ENCODE peak calls at places on chromosome 6, in six cellular contexts. E is breast epithelium, D is HFF-Myc, Q is heart left ventricle, A is RWPE1, Y is astrocyte. S is an unnamed sample.

GRCh38 chr6:143531720-143532504 is 20.4 kb upstream of the FUCA2 start:
- DNase-seq in A (no peak), E (no peak), D (no peak), Q (no peak), Y (no peak), S (no peak)

GRCh38 chr6:157089258-157089657 is 234.1 kb downstream of the TMEM242 start:
- DNase-seq in D (no peak), A (no peak), Q (no peak), Y (peak), E (no peak), S (peak)

GRCh38 chr6:131258816-131259476 is 123.7 kb downstream of the AKAP7 start:
- DNase-seq in Y (peak), Q (no peak), E (no peak), D (no peak), A (peak), S (no peak)

GRCh38 chr6:44177691-44178423 is 19.2 kb downstream of the CAPN11 start:
- DNase-seq in Y (peak), D (no peak), Q (peak), A (peak), E (no peak), S (peak)

GRCh38 chr6:10418862-10419748 is 4.2 kb upstream of the TFAP2A start:
- DNase-seq in Q (no peak), Y (peak), D (no peak), A (peak), E (peak), S (no peak)

GRCh38 chr6:131948692-131949614 is 2.2 kb downstream of the CCN2 start:
- DNase-seq in D (no peak), Y (peak), A (no peak), Q (no peak), E (no peak), S (no peak)

GRCh38 chr6:84016029-84016428 is 17.5 kb upstream of the MRAP2 start:
- DNase-seq in A (no peak), E (no peak), Q (no peak), D (no peak), Y (no peak), S (no peak)

GRCh38 chr6:69022991-69023390 is 387.9 kb downstream of the ADGRB3 start:
- DNase-seq in E (no peak), Q (no peak), D (no peak), Y (peak), A (peak), S (no peak)

GRCh38 chr6:9540534-9541126 is 874.2 kb downstream of the TFAP2A start:
- DNase-seq in Y (peak), Q (no peak), A (peak), D (no peak), E (no peak), S (peak)

GRCh38 chr6:28747631-28748157 is 176.1 kb downstream of the TRIM27 start:
- DNase-seq in E (no peak), Y (peak), D (peak), Q (no peak), A (peak), S (peak)

GRCh38 chr6:53673138-53673801 is 7.7 kb upstream of the KLHL31 start:
- DNase-seq in A (peak), D (peak), E (no peak), Y (peak), Q (no peak), S (no peak)

GRCh38 chr6:32198866-32199265 is 6.4 kb upstream of the GPSM3 start:
- DNase-seq in Y (no peak), Q (no peak), A (no peak), E (no peak), D (no peak), S (no peak)

GRCh38 chr6:148175511-148176188 is 167.0 kb upstream of the SASH1 start:
- DNase-seq in Y (no peak), A (no peak), Q (no peak), E (no peak), D (peak), S (no peak)

GRCh38 chr6:16337280-16337975 is 99.0 kb downstream of the GMPR start:
- DNase-seq in A (no peak), Q (peak), D (peak), E (peak), Y (peak), S (peak)

GRCh38 chr6:151068761-151069312 is 170.9 kb upstream of the AKAP12 start:
- DNase-seq in E (no peak), Y (peak), D (no peak), A (no peak), Q (no peak), S (no peak)

GRCh38 chr6:100322886-100323285 is 141.8 kb downstream of the SIM1 start:
- DNase-seq in A (no peak), E (no peak), Y (no peak), Q (no peak), D (no peak), S (no peak)

GRCh38 chr6:43367245-43367984 is 2.0 kb downstream of the ZNF318 start:
- DNase-seq in E (no peak), Q (no peak), Y (no peak), A (no peak), D (no peak), S (no peak)

GRCh38 chr6:1809359-1809988 is 199.8 kb downstream of the FOXC1 start:
- DNase-seq in A (no peak), E (no peak), Q (no peak), Y (no peak), D (no peak), S (no peak)

GRCh38 chr6:20810732-20811111 is 276.5 kb downstream of the CDKAL1 start:
- DNase-seq in E (no peak), D (no peak), A (no peak), Q (no peak), Y (no peak), S (no peak)

GRCh38 chr6:56730663-56731529 is 88.2 kb upstream of the DST start:
- DNase-seq in Q (no peak), E (no peak), D (no peak), A (peak), Y (peak), S (no peak)

GRCh38 chr6:111367393-111368088 is 115.5 kb downstream of the REV3L start:
- DNase-seq in Q (no peak), E (no peak), A (no peak), Y (no peak), D (no peak), S (no peak)

GRCh38 chr6:148530976-148531375 is 188.3 kb downstream of the SASH1 start:
- DNase-seq in Y (peak), Q (no peak), E (no peak), D (no peak), A (no peak), S (no peak)

GRCh38 chr6:38713812-38714211 is 1.3 kb upstream of the DNAH8 start:
- DNase-seq in D (no peak), E (no peak), A (no peak), Q (no peak), Y (no peak), S (no peak)

GRCh38 chr6:88585081-88585692 is 378.2 kb downstream of the RNGTT start:
- DNase-seq in Q (no peak), Y (no peak), D (no peak), E (no peak), A (no peak), S (no peak)

GRCh38 chr6:125533710-125534397 is 215.6 kb upstream of the HEY2 start:
- DNase-seq in A (no peak), Y (no peak), E (no peak), Q (no peak), D (no peak), S (no peak)

GRCh38 chr6:129648819-129649491 is 61.0 kb downstream of the ARHGAP18 start:
- DNase-seq in E (no peak), Q (no peak), A (no peak), Y (no peak), D (no peak), S (no peak)

GRCh38 chr6:73339340-73339739 is 14.7 kb downstream of the DPPA5 start:
- DNase-seq in Q (no peak), D (no peak), A (peak), E (no peak), Y (no peak), S (no peak)

GRCh38 chr6:52731719-52732118 is 31.6 kb downstream of the GSTA2 start:
- DNase-seq in E (no peak), A (no peak), Y (peak), D (no peak), Q (no peak), S (no peak)

GRCh38 chr6:38836585-38836984 is 121.5 kb downstream of the DNAH8 start:
- DNase-seq in A (no peak), Y (no peak), D (no peak), E (no peak), Q (no peak), S (no peak)

GRCh38 chr6:1865585-1865984 is 255.9 kb downstream of the FOXC1 start:
- DNase-seq in Y (no peak), A (no peak), E (no peak), D (no peak), Q (no peak), S (no peak)

GRCh38 chr6:123953920-123954319 is 150.3 kb downstream of the NKAIN2 start:
- DNase-seq in E (no peak), A (peak), Q (no peak), D (no peak), Y (no peak), S (no peak)

GRCh38 chr6:169723991-169724553 is at the start of gene PHF10:
- DNase-seq in Q (peak), E (no peak), D (no peak), Y (no peak), A (peak), S (no peak)

GRCh38 chr6:169723200-169723909 is 945 bp downstream of the PHF10 start:
- DNase-seq in E (peak), Y (peak), A (peak), D (no peak), Q (peak), S (no peak)

GRCh38 chr6:169722362-169723199 is 1.7 kb downstream of the PHF10 start:
- DNase-seq in D (no peak), Y (peak), A (peak), E (peak), Q (peak), S (no peak)

GRCh38 chr6:169719117-169719516 is 5.2 kb downstream of the PHF10 start:
- DNase-seq in Y (peak), E (no peak), A (no peak), Q (no peak), D (no peak), S (no peak)

GRCh38 chr6:169720207-169720855 is 4.0 kb downstream of the PHF10 start:
- DNase-seq in A (no peak), Q (no peak), Y (no peak), E (no peak), D (no peak), S (no peak)
- TF ChIP-seq CTCF in A (no peak), Q (no peak), Y (no peak), E (no peak), D (no peak), S (no peak)

DNA sequence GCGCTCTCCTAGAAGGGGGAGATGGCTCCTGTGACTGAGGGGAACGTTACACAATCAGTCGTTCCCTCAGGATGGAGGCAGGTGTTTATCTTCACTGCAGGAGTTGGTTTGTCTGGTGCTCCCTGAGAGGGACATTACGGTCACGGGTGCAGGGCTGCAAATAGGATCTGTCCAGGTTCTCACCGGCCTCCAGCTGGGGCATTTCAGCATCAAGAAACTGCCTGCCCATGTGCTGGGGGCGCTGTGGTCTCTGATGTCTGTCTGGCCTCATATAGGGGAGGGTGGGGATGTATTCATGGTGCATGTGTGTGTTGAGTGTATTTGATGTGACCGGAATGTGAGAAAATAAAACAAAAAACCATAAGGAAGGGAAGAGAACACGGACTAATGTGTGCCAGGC is 77.1 kb downstream of the TBC1D7 start:
- DNase-seq in E (no peak), Q (no peak), Y (no peak), D (no peak), A (no peak), S (no peak)
- TF ChIP-seq CTCF in E (no peak), Q (no peak), Y (no peak), D (no peak), A (no peak), S (no peak)

GRCh38 chr6:162907876-162908481 is 180.2 kb downstream of the PACRG start:
- DNase-seq in D (peak), A (no peak), E (no peak), Q (no peak), Y (peak), S (peak)
- TF ChIP-seq CTCF in D (peak), A (no peak), E (no peak), Q (no peak), Y (peak), S (peak)

DNA sequence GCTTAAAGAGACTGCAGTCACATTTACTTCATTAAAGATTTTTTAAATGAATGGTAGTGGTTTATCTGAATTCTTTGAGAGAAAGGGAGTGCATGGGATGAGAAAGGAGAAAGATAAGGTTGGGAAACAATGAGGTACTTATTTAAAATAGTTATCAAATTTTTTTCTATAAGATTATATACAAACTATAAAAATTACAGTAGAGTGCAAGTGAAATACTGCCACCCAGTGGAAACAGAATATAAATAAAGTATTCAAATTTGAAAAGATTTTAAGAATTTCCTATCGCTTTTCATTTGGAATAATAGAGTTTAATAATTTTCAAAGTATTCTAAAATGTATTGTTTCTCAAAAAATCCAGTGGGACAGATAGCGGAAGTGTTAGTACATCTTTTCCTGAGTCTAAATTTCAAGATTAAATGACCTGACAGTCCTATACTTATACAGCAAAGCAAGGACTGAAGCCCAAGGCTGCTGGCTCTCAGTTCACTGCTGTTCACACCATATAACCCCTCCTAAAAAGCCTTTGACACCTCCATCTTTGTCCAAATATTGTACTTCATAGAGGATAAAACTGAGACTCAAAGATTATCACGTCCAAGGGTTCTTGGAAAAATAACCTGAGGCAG is 31.1 kb downstream of the EPM2A start:
- DNase-seq in E (no peak), Q (no peak), A (peak), D (no peak), Y (no peak), S (no peak)
- TF ChIP-seq CTCF in E (no peak), Q (peak), A (peak), D (peak), Y (peak), S (peak)

GRCh38 chr6:109188115-109188411 is 92.8 kb downstream of the CEP57L1 start:
- DNase-seq in E (no peak), Q (no peak), Y (no peak), D (no peak), A (no peak), S (no peak)
- TF ChIP-seq CTCF in E (no peak), Q (no peak), Y (no peak), D (no peak), A (peak), S (no peak)

GRCh38 chr6:78861509-78861908 is 5.8 kb upstream of the IRAK1BP1 start:
- DNase-seq in Y (no peak), E (no peak), A (no peak), D (no peak), Q (no peak), S (no peak)
- TF ChIP-seq CTCF in Y (no peak), E (no peak), A (no peak), D (no peak), Q (no peak), S (no peak)

DNA sequence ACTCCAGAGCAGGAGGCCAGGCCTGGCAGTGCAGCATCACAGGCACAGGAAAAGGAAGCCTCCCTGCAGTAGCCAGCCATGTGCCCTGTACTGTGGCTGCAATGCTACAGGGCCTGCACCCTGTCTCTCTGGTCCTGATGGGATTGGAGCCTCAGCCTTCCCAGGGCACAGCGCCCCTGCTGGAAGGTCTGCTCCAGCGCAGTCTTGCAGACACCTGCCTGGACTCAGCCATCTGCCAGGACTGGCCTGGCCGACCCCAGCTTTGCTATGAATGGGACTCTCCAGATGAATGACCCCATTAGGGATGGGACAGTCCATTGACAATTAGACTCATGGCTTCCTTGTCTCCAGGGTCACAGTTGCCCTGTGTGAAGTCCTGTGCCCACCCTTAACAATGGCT is 251.6 kb downstream of the ERMARD start:
- DNase-seq in Y (no peak), D (no peak), E (no peak), A (no peak), Q (no peak), S (no peak)
- TF ChIP-seq CTCF in Y (no peak), D (peak), E (no peak), A (no peak), Q (no peak), S (no peak)

DNA sequence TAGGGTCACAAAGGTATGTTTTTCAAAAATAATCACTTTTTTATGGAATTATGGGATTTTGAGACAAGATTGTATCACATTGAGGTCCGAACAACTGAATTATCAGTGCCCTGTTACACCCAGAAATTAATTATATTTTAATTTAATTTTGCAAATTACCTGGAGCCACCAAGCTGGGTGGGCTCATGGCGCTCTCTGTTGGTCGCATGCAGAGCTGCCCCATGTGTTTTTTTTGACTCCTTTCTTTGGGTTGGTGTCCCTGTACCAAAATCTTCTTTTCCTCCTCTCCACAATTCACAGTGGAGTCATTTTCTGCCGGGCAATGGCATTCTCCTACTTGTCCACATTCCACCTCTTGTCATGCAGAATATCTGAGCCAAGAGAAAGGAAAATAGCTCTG is 38.9 kb upstream of the FRMD1 start:
- DNase-seq in Q (no peak), E (no peak), A (no peak), Y (no peak), D (no peak), S (no peak)
- TF ChIP-seq CTCF in Q (peak), E (no peak), A (no peak), Y (peak), D (peak), S (peak)

S was measured in AG09319.